ENCODE peak calls at places on chromosomes 13 and 19, in ten cellular contexts. A is left ventricle myocardium superior; T is psoas muscle; O is NCI-H1105; P is foreskin melanocyte; C is nucleus accumbens; W is COR-L47; U is stimulated activated CD8-positive, alpha-beta memory T cell treated with anti-CD3 and anti-CD28 coated beads, Interleukin-7, amount 100 ng/mL, for 1 hour; D is T-helper 2 cell; B is CD4-positive, alpha-beta T cell. Q is an unnamed sample.

GRCh38 chr13:27171244-27171829 is at the start of gene USP12:
- DNase-seq in A (peak), T (no peak), O (no peak), P (no peak), C (peak), W (peak), U (no peak), D (peak), B (peak), Q (no peak)

GRCh38 chr19:21655540-21656126 is 111.7 kb downstream of the ZNF100 start:
- DNase-seq in A (no peak), T (no peak), O (no peak), P (no peak), C (no peak), W (no peak), U (no peak), D (no peak), B (no peak), Q (no peak)

GRCh38 chr19:41537789-41538188 is 38.2 kb upstream of the CEACAM21 start:
- DNase-seq in A (no peak), T (no peak), O (no peak), P (no peak), C (no peak), W (no peak), U (no peak), D (no peak), B (no peak), Q (no peak)

GRCh38 chr19:1087813-1088418 is 7.3 kb downstream of the POLR2E start:
- DNase-seq in A (peak), T (peak), O (no peak), P (no peak), C (no peak), W (no peak), U (no peak), D (peak), B (peak), Q (no peak)

GRCh38 chr13:43301341-43301969 is 278.1 kb downstream of the DNAJC15 start:
- DNase-seq in A (no peak), T (no peak), O (no peak), P (no peak), C (no peak), W (no peak), U (no peak), D (no peak), B (no peak), Q (no peak)

GRCh38 chr13:110394371-110394841 is 87.3 kb downstream of the COL4A2 start:
- DNase-seq in A (no peak), T (no peak), O (no peak), P (no peak), C (no peak), W (no peak), U (no peak), D (no peak), B (no peak), Q (no peak)

GRCh38 chr13:20272571-20273171 is 40.6 kb upstream of the GJB6 start:
- DNase-seq in A (no peak), T (no peak), O (no peak), P (no peak), C (no peak), W (no peak), U (no peak), D (no peak), B (no peak), Q (no peak)

GRCh38 chr13:110507678-110508381 is 53.7 kb downstream of the RAB20 start:
- DNase-seq in A (peak), T (peak), O (no peak), P (no peak), C (no peak), W (no peak), U (no peak), D (no peak), B (no peak), Q (no peak)

GRCh38 chr13:112203614-112204013 is 136.7 kb downstream of the SOX1 start:
- DNase-seq in A (no peak), T (no peak), O (no peak), P (no peak), C (no peak), W (no peak), U (no peak), D (no peak), B (no peak), Q (no peak)

GRCh38 chr13:64529874-64530485 is 2700.2 kb downstream of the PCDH9 start:
- DNase-seq in A (no peak), T (no peak), O (peak), P (no peak), C (no peak), W (no peak), U (no peak), D (no peak), B (no peak), Q (no peak)

GRCh38 chr19:36246006-36246391 is 31.1 kb downstream of the ZNF146 start:
- DNase-seq in A (no peak), T (no peak), O (no peak), P (no peak), C (peak), W (no peak), U (no peak), D (no peak), B (no peak), Q (no peak)

GRCh38 chr13:94121686-94122085 is 357.8 kb downstream of the DCT start:
- DNase-seq in A (no peak), T (no peak), O (no peak), P (no peak), C (no peak), W (no peak), U (no peak), D (no peak), B (no peak), Q (no peak)

GRCh38 chr19:45177817-45178261 is at the start of gene TRAPPC6A:
- DNase-seq in A (no peak), T (no peak), O (no peak), P (no peak), C (no peak), W (no peak), U (no peak), D (no peak), B (no peak), Q (no peak)

GRCh38 chr13:48808689-48809088 is 155.0 kb downstream of the CYSLTR2 start:
- DNase-seq in A (no peak), T (no peak), O (no peak), P (no peak), C (no peak), W (no peak), U (no peak), D (no peak), B (no peak), Q (no peak)

GRCh38 chr13:82096256-82096655 is 1755.3 kb upstream of the SPRY2 start:
- DNase-seq in A (no peak), T (no peak), O (no peak), P (no peak), C (no peak), W (no peak), U (no peak), D (no peak), B (no peak), Q (no peak)

GRCh38 chr13:20506676-20507075 is 19.0 kb downstream of the CRYL1 start:
- DNase-seq in A (no peak), T (no peak), O (no peak), P (no peak), C (no peak), W (no peak), U (no peak), D (no peak), B (no peak), Q (no peak)

GRCh38 chr13:51971520-51972426 is 39.5 kb downstream of the ATP7B start:
- DNase-seq in A (no peak), T (no peak), O (no peak), P (no peak), C (no peak), W (no peak), U (no peak), D (no peak), B (no peak), Q (no peak)

GRCh38 chr13:26051231-26052135 is at the start of gene SHISA2:
- DNase-seq in A (peak), T (peak), O (peak), P (no peak), C (peak), W (peak), U (no peak), D (no peak), B (peak), Q (peak)

GRCh38 chr13:112106467-112107141 is 39.7 kb downstream of the SOX1 start:
- DNase-seq in A (no peak), T (no peak), O (no peak), P (peak), C (peak), W (no peak), U (no peak), D (no peak), B (no peak), Q (no peak)

GRCh38 chr13:113291997-113292862 is 4.8 kb upstream of the LAMP1 start:
- DNase-seq in A (peak), T (peak), O (peak), P (no peak), C (no peak), W (no peak), U (no peak), D (no peak), B (no peak), Q (no peak)

GRCh38 chr13:113816248-113816924 is 47.5 kb downstream of the GAS6 start:
- DNase-seq in A (no peak), T (peak), O (no peak), P (no peak), C (no peak), W (no peak), U (no peak), D (no peak), B (no peak), Q (no peak)

GRCh38 chr13:50998326-50998725 is 88.7 kb downstream of the RNASEH2B start:
- DNase-seq in A (no peak), T (no peak), O (no peak), P (no peak), C (no peak), W (no peak), U (no peak), D (no peak), B (no peak), Q (no peak)

GRCh38 chr13:114142640-114143490 is 10.4 kb upstream of the RASA3 start:
- DNase-seq in A (no peak), T (peak), O (peak), P (no peak), C (no peak), W (peak), U (peak), D (peak), B (peak), Q (peak)

GRCh38 chr13:25466880-25467279 is 95.1 kb downstream of the ATP8A2 start:
- DNase-seq in A (no peak), T (no peak), O (no peak), P (no peak), C (no peak), W (no peak), U (no peak), D (no peak), B (no peak), Q (no peak)

GRCh38 chr19:30788105-30788765 is 416.1 kb downstream of the ZNF536 start:
- DNase-seq in A (no peak), T (no peak), O (no peak), P (no peak), C (no peak), W (no peak), U (no peak), D (no peak), B (no peak), Q (no peak)